ENCODE peak calls at places on chromosomes 12 and 14, in nine cellular contexts. W is G401; O is activated T-cell treated with anti-CD3 and anti-CD28 coated beads, Interleukin-2, amount 50 U/mL, for 4 hours; Y is mucosa of gallbladder; K is SJSA1; N is fibroblast of the aortic adventitia; T is transverse colon; I is Peyer's patch; R is HEK293T. S is an unnamed sample.

GRCh38 chr12:3973269-3973884 is 100.2 kb upstream of the PARP11 start:
- DNase-seq in R (no peak), W (no peak), O (no peak), T (no peak), K (no peak), N (no peak), Y (no peak), I (no peak), S (no peak)

GRCh38 chr14:100591453-100592371 is 4.5 kb upstream of the BEGAIN start:
- DNase-seq in K (no peak), T (no peak), R (no peak), I (peak; percentile 15), Y (no peak), N (no peak), W (no peak), O (peak; percentile 1), S (no peak)

GRCh38 chr14:84401631-84402030 is 1128.3 kb upstream of the FLRT2 start:
- DNase-seq in N (no peak), O (no peak), Y (no peak), K (no peak), I (no peak), W (no peak), T (no peak), R (no peak), S (no peak)

GRCh38 chr12:131726-132465 is 65.3 kb downstream of the IQSEC3 start:
- DNase-seq in N (no peak), T (no peak), R (no peak), O (no peak), K (no peak), Y (no peak), I (no peak), W (no peak), S (no peak)

GRCh38 chr12:24491968-24492367 is 456.9 kb downstream of the BCAT1 start:
- DNase-seq in T (no peak), R (no peak), Y (no peak), W (no peak), O (no peak), N (no peak), K (no peak), I (no peak), S (no peak)

GRCh38 chr12:11724888-11725310 is 75.4 kb downstream of the ETV6 start:
- DNase-seq in I (no peak), T (no peak), N (peak; percentile 73), K (no peak), Y (no peak), W (no peak), O (no peak), R (no peak), S (no peak)

GRCh38 chr14:77124345-77125274 is 17.0 kb downstream of the ZDHHC22 start:
- DNase-seq in K (no peak), T (peak; percentile 67), I (peak; percentile 81), N (peak; percentile 28), W (peak; percentile 55), Y (peak; percentile 16), O (peak; percentile 67), R (peak; percentile 80), S (no peak)

GRCh38 chr12:98751580-98752115 is 106.6 kb downstream of the APAF1 start:
- DNase-seq in Y (no peak), K (no peak), R (no peak), N (no peak), O (no peak), W (no peak), T (no peak), I (no peak), S (no peak)

GRCh38 chr14:22339277-22339676 is 249.7 kb downstream of the DAD1 start:
- DNase-seq in R (no peak), T (peak; percentile 67), Y (peak; percentile 75), O (no peak), K (no peak), N (peak; percentile 91), W (no peak), I (peak; percentile 48), S (no peak)

GRCh38 chr14:99125113-99125512 is 146.9 kb downstream of the BCL11B start:
- DNase-seq in O (no peak), Y (no peak), R (no peak), T (no peak), N (no peak), I (no peak), W (peak; percentile 63), K (no peak), S (no peak)

GRCh38 chr12:93818488-93819047 is 141.4 kb downstream of the CRADD start:
- DNase-seq in N (no peak), T (no peak), W (no peak), R (no peak), O (no peak), K (no peak), I (no peak), Y (no peak), S (no peak)

GRCh38 chr12:6947615-6948014 is 3.5 kb upstream of the PTPN6 start:
- DNase-seq in K (no peak), Y (no peak), N (no peak), T (no peak), W (no peak), I (peak; percentile 26), O (no peak), R (no peak), S (no peak)

GRCh38 chr14:102314242-102315011 is 5.1 kb upstream of the ZNF839 start:
- DNase-seq in R (peak; percentile 76), Y (peak; percentile 86), T (peak; percentile 89), O (peak; percentile 75), I (peak; percentile 90), N (peak; percentile 84), K (peak; percentile 78), W (peak; percentile 84), S (peak; percentile 89)

GRCh38 chr14:59465570-59466150 is 480 bp upstream of the GPR135 start:
- DNase-seq in T (no peak), K (no peak), O (no peak), W (no peak), Y (no peak), N (no peak), R (no peak), I (no peak), S (no peak)